ENCODE peak calls at places on chromosomes 13 and 19, in four cellular contexts. K is stimulated activated CD8-positive, alpha-beta memory T cell treated with anti-CD3 and anti-CD28 coated beads, Interleukin-12 subunit alpha, Interleukin-12 subunit beta, amount 100 ng/mL, for 1 hour; P is SK-N-SH; I is NCI-H187 treated with DMSO at 0.1 percent for 48 hours. M is an unnamed sample.
A peak's percentile ranks its signal among the peaks of the same experiment; 100 is the strongest.

GRCh38 chr19:55377356-55378131 is 918 bp downstream of the TMEM190 start:
- DNase-seq in K (no peak), P (peak; percentile 41), I (no peak), M (no peak)

GRCh38 chr13:26558074-26558805 is 757 bp downstream of the WASF3 start:
- DNase-seq in K (no peak), P (peak; percentile 73), I (no peak), M (peak; percentile 40)

GRCh38 chr13:103815619-103816018 is 749.4 kb upstream of the SLC10A2 start:
- DNase-seq in K (no peak), P (no peak), I (no peak), M (no peak)

GRCh38 chr19:32902448-32902847 is 32.9 kb upstream of the SLC7A9 start:
- DNase-seq in K (no peak), P (no peak), I (no peak), M (no peak)

GRCh38 chr19:44820648-44821609 is 12.0 kb downstream of the BCAM start:
- DNase-seq in K (no peak), P (no peak), I (no peak), M (no peak)

GRCh38 chr13:78660130-78660857 is 1.3 kb upstream of the OBI1 start:
- DNase-seq in K (no peak), P (peak; percentile 47), I (no peak), M (no peak)

GRCh38 chr19:38229585-38230073 is 5.6 kb upstream of the DPF1 start:
- DNase-seq in K (peak; percentile 23), P (peak; percentile 97), I (peak; percentile 85), M (peak; percentile 93)

GRCh38 chr19:16185925-16186234 is 670 bp downstream of the FAM32A start:
- DNase-seq in K (no peak), P (peak; percentile 75), I (no peak), M (peak; percentile 63)

GRCh38 chr13:99067160-99067985 is 89.5 kb upstream of the DOCK9 start:
- DNase-seq in K (no peak), P (no peak), I (no peak), M (no peak)

GRCh38 chr19:55254625-55254977 is 4.2 kb downstream of the PPP6R1 start:
- DNase-seq in K (no peak), P (no peak), I (no peak), M (no peak)

GRCh38 chr13:43159007-43159406 is 135.6 kb downstream of the DNAJC15 start:
- DNase-seq in K (no peak), P (no peak), I (no peak), M (no peak)

GRCh38 chr19:50909240-50910070 is 1.7 kb downstream of the KLK4 start:
- DNase-seq in K (no peak), P (peak; percentile 83), I (no peak), M (peak; percentile 51)

GRCh38 chr19:2312819-2313501 is 5.0 kb upstream of the LINGO3 start:
- DNase-seq in K (no peak), P (no peak), I (no peak), M (no peak)

GRCh38 chr19:6233827-6234511 is 45.8 kb downstream of the MLLT1 start:
- DNase-seq in K (no peak), P (peak; percentile 68), I (no peak), M (peak; percentile 62)

GRCh38 chr19:38209671-38210457 is 14.2 kb downstream of the DPF1 start:
- DNase-seq in K (no peak), P (peak; percentile 79), I (no peak), M (no peak)

GRCh38 chr13:84737671-84738070 is 855.4 kb upstream of the SLITRK1 start:
- DNase-seq in K (no peak), P (no peak), I (no peak), M (no peak)

GRCh38 chr19:41064974-41065569 is 23.2 kb upstream of the CYP2A13 start:
- DNase-seq in K (no peak), P (peak; percentile 10), I (no peak), M (no peak)

GRCh38 chr19:4016486-4016885 is 8.9 kb downstream of the PIAS4 start:
- DNase-seq in K (no peak), P (no peak), I (no peak), M (no peak)

GRCh38 chr13:46229251-46229650 is 17.5 kb downstream of the LRRC63 start:
- DNase-seq in K (no peak), P (no peak), I (no peak), M (no peak)

GRCh38 chr13:97221491-97221890 is 642 bp upstream of the MBNL2 start:
- DNase-seq in K (no peak), P (no peak), I (no peak), M (no peak)

GRCh38 chr13:99033814-99034213 is 56.0 kb upstream of the DOCK9 start:
- DNase-seq in K (no peak), P (peak; percentile 34), I (no peak), M (peak; percentile 55)

GRCh38 chr19:17967258-17968051 is 548 bp downstream of the KCNN1 start:
- DNase-seq in K (no peak), P (peak; percentile 90), I (no peak), M (no peak)

GRCh38 chr19:46719629-46720515 is 3.0 kb upstream of the PRKD2 start:
- DNase-seq in K (no peak), P (no peak), I (no peak), M (no peak)

GRCh38 chr19:5090780-5091575 is 122.1 kb downstream of the KDM4B start:
- DNase-seq in K (no peak), P (peak; percentile 91), I (no peak), M (peak; percentile 4)

GRCh38 chr13:67148219-67148583 is 81.9 kb downstream of the PCDH9 start:
- DNase-seq in K (no peak), P (no peak), I (no peak), M (no peak)

GRCh38 chr19:33508941-33509614 is 12.5 kb downstream of the PEPD start:
- DNase-seq in K (no peak), P (no peak), I (no peak), M (no peak)

GRCh38 chr19:55831846-55832245 is at the start of gene NLRP11:
- DNase-seq in K (no peak), P (no peak), I (no peak), M (no peak)

GRCh38 chr13:92626274-92626673 is 600.3 kb upstream of the GPC6 start:
- DNase-seq in K (no peak), P (no peak), I (no peak), M (no peak)

GRCh38 chr13:78258304-78258703 is 339.7 kb upstream of the EDNRB start:
- DNase-seq in K (no peak), P (no peak), I (no peak), M (no peak)

GRCh38 chr19:49637865-49638350 is 2.0 kb downstream of the RRAS start:
- DNase-seq in K (no peak), P (no peak), I (no peak), M (peak; percentile 50)

GRCh38 chr13:47837104-47837880 is 163.8 kb downstream of the SUCLA2 start:
- DNase-seq in K (no peak), P (no peak), I (no peak), M (no peak)

GRCh38 chr13:97058896-97059295 is 64.6 kb upstream of the OXGR1 start:
- DNase-seq in K (no peak), P (no peak), I (no peak), M (no peak)

GRCh38 chr19:55087542-55087935 is 11.9 kb downstream of the EPS8L1 start:
- DNase-seq in K (no peak), P (no peak), I (no peak), M (no peak)

GRCh38 chr19:2049741-2050348 is 1.2 kb downstream of the MKNK2 start:
- DNase-seq in K (no peak), P (peak; percentile 71), I (no peak), M (peak; percentile 79)

GRCh38 chr13:48843630-48844380 is 131.9 kb upstream of the FNDC3A start:
- DNase-seq in K (no peak), P (no peak), I (no peak), M (no peak)

GRCh38 chr13:43397110-43397509 is 373.7 kb downstream of the DNAJC15 start:
- DNase-seq in K (no peak), P (no peak), I (no peak), M (no peak)

GRCh38 chr13:28467886-28468519 is 26.9 kb downstream of the FLT1 start:
- DNase-seq in K (no peak), P (no peak), I (no peak), M (peak; percentile 77)

GRCh38 chr19:45716314-45717130 is 14.2 kb downstream of the FBXO46 start:
- DNase-seq in K (no peak), P (peak; percentile 57), I (no peak), M (peak; percentile 28)

GRCh38 chr13:46756977-46757376 is 40.0 kb downstream of the ESD start:
- DNase-seq in K (no peak), P (no peak), I (no peak), M (no peak)